ENCODE peak calls at places on chromosome 11, in five cellular contexts. H, O, N, F and L are unnamed samples.
A peak's percentile ranks its signal among the peaks of the same experiment; 100 is the strongest.

GRCh38 chr11:44120169-44120568 is 24.7 kb downstream of the EXT2 start:
- DNase-seq in H (no peak), N (no peak), O (peak; percentile 39), F (no peak), L (no peak)

GRCh38 chr11:27699926-27700350 is 317 bp downstream of the BDNF start:
- DNase-seq in H (no peak), N (no peak), O (no peak), F (no peak), L (no peak)

GRCh38 chr11:18956630-18957029 is 17.4 kb upstream of the MRGPRX1 start:
- DNase-seq in F (no peak), H (no peak), O (no peak), N (no peak), L (no peak)

GRCh38 chr11:114280696-114281095 is 15.5 kb upstream of the NNMT start:
- DNase-seq in F (no peak), H (peak; percentile 85), O (peak; percentile 81), N (peak; percentile 46), L (peak; percentile 35)

GRCh38 chr11:4862447-4863236 is 13.6 kb upstream of the OR51S1 start:
- DNase-seq in O (no peak), F (no peak), H (peak; percentile 15), N (no peak), L (no peak)

GRCh38 chr11:19432370-19433163 is 191.8 kb upstream of the E2F8 start:
- DNase-seq in F (peak; percentile 74), H (no peak), O (no peak), N (no peak), L (no peak)

GRCh38 chr11:64848779-64849599 is 4.5 kb upstream of the CDC42BPG start:
- DNase-seq in F (no peak), N (no peak), O (no peak), H (no peak), L (no peak)

GRCh38 chr11:26088391-26088790 is 243.5 kb upstream of the ANO3 start:
- DNase-seq in N (no peak), O (no peak), H (no peak), F (no peak), L (no peak)

GRCh38 chr11:17683378-17684161 is 35.8 kb upstream of the MYOD1 start:
- DNase-seq in O (no peak), N (peak; percentile 42), H (no peak), F (no peak), L (peak; percentile 57)

GRCh38 chr11:36311926-36312592 is 16.0 kb downstream of the PRR5L start:
- DNase-seq in N (no peak), O (no peak), H (no peak), F (no peak), L (no peak)

GRCh38 chr11:68142028-68142412 is 20.8 kb upstream of the CHKA start:
- DNase-seq in N (no peak), O (no peak), F (no peak), H (no peak), L (no peak)

GRCh38 chr11:44592125-44592643 is 26.7 kb downstream of the CD82 start:
- DNase-seq in N (no peak), H (no peak), F (no peak), O (no peak), L (no peak)

GRCh38 chr11:28887681-28888080 is 779.5 kb downstream of the METTL15 start:
- DNase-seq in N (no peak), H (no peak), F (no peak), O (no peak), L (no peak)

GRCh38 chr11:79902493-79902892 is 461.7 kb upstream of the TENM4 start:
- DNase-seq in N (no peak), H (no peak), F (no peak), O (no peak), L (no peak)

GRCh38 chr11:126748097-126748756 is 252.3 kb downstream of the KIRREL3 start:
- DNase-seq in N (no peak), F (no peak), H (no peak), O (no peak), L (no peak)

GRCh38 chr11:134366279-134366678 is 34.5 kb downstream of the GLB1L2 start:
- DNase-seq in H (no peak), N (no peak), F (no peak), O (no peak), L (no peak)

GRCh38 chr11:61922539-61922938 is 5.2 kb upstream of the RAB3IL1 start:
- DNase-seq in H (no peak), N (no peak), F (no peak), O (peak; percentile 72), L (no peak)

GRCh38 chr11:80417681-80418080 is 976.9 kb upstream of the TENM4 start:
- DNase-seq in O (no peak), F (no peak), N (no peak), H (no peak), L (no peak)

GRCh38 chr11:65851811-65852507 is 6.0 kb downstream of the CFL1 start:
- DNase-seq in N (no peak), F (no peak), H (no peak), O (no peak), L (no peak)

GRCh38 chr11:79663012-79663411 is 222.2 kb upstream of the TENM4 start:
- DNase-seq in N (no peak), H (no peak), O (no peak), F (no peak), L (no peak)

GRCh38 chr11:60711316-60711715 is 11.9 kb downstream of the MS4A8 start:
- DNase-seq in O (no peak), H (no peak), F (no peak), N (no peak), L (no peak)

GRCh38 chr11:18066626-18067025 is 20.6 kb upstream of the TPH1 start:
- DNase-seq in H (no peak), O (no peak), F (no peak), N (no peak), L (no peak)

GRCh38 chr11:27735281-27735680 is 35.0 kb upstream of the BDNF start:
- DNase-seq in H (no peak), F (no peak), N (no peak), O (no peak), L (no peak)

GRCh38 chr11:102924851-102925380 is 30.6 kb downstream of the MMP13 start:
- DNase-seq in N (no peak), H (no peak), F (no peak), O (no peak), L (no peak)

GRCh38 chr11:75140269-75141138 is 10.4 kb upstream of the SLCO2B1 start:
- DNase-seq in H (peak; percentile 33), O (peak; percentile 81), N (peak; percentile 47), F (peak; percentile 12), L (peak; percentile 34)

GRCh38 chr11:120446802-120447201 is 64.7 kb upstream of the GRIK4 start:
- DNase-seq in H (no peak), O (no peak), N (no peak), F (no peak), L (no peak)

GRCh38 chr11:11706022-11706421 is 84.2 kb upstream of the GALNT18 start:
- DNase-seq in O (no peak), F (no peak), N (no peak), H (no peak), L (peak; percentile 35)

GRCh38 chr11:96309001-96309642 is 33.9 kb downstream of the MAML2 start:
- DNase-seq in N (no peak), O (no peak), H (no peak), F (no peak), L (no peak)

GRCh38 chr11:76185931-76186401 is 20.3 kb downstream of the WNT11 start:
- DNase-seq in N (no peak), F (no peak), O (no peak), H (no peak), L (no peak)

GRCh38 chr11:33040127-33040861 is 922 bp downstream of the TCP11L1 start:
- DNase-seq in O (no peak), H (no peak), N (no peak), F (no peak), L (no peak)

DNA sequence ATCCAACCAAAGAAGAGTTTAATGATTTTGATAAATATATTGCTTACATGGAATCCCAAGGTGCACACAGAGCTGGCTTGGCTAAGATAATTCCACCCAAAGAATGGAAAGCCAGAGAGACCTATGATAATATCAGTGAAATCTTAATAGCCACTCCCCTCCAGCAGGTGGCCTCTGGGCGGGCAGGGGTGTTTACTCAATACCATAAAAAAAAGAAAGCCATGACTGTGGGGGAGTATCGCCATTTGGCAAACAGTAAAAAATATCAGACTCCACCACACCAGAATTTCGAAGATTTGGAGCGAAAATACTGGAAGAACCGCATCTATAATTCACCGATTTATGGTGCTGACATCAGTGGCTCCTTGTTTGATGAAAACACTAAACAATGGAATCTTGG is 23.9 kb downstream of the KDM4D start:
- DNase-seq in F (no peak), N (no peak), H (no peak), O (peak; percentile 25), L (no peak)
- H2AFZ ChIP-seq in F (no peak overlapping the region), N (no peak overlapping the region), H (no peak overlapping the region), O (no peak overlapping the region), L (no peak overlapping the region)

GRCh38 chr11:86174101-86175046 is 70.2 kb upstream of the EED start:
- DNase-seq in H (no peak), F (no peak), N (peak; percentile 61), O (peak; percentile 77), L (no peak)
- TF ChIP-seq SP1 in H (no peak), F (no peak), N (no peak), O (no peak), L (no peak)

DNA sequence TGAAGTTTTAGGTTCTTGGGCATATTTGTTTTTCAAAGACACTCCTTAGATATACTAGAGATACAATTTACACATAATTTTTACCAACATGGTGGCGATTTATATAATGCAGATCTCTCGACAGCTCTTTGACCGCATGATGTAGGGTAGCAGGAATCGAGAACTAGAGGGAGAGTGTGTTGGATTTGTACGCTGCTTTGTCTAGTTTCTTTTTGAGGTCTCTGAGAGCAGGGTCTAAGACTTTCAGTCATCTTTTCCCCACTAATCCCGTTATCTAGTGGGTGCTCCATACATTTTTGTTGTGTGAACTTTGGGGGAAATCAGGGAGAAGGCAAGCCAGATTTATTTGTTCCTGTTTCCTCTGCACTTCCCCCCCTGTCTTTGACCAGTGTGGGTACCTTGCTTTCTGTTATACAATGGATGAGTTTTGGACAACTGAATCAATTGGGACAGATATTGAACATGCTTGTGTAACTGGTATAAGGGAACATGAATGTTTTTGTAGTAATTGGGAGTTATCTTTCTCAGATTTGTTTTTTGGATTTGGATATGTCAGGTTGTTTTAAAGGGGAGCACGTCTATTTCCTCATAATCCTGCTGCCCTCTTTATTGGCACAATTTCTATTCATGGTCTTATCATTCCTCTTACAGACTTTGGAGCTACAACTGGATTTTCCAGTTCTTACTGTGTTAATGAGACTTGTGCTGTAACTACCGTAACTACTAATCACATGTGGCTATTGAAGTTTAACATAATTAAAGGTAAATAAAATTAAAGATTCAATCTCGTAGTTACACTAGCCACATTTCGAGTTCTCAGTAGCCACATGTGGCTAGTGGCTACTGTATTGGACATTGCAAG is 1.7 kb downstream of the FDX1 start:
- DNase-seq in F (no peak), O (no peak), N (no peak), H (no peak), L (no peak)
- TF ChIP-seq MAX in F (no peak), O (no peak), N (no peak), H (no peak), L (no peak)

GRCh38 chr11:9569588-9570164 is 3.8 kb upstream of the WEE1 start:
- DNase-seq in N (no peak), O (no peak), H (no peak), F (no peak), L (no peak)

GRCh38 chr11:9567401-9567800 is 6.1 kb upstream of the WEE1 start:
- DNase-seq in N (no peak), H (no peak), F (no peak), O (no peak), L (no peak)

GRCh38 chr11:9566561-9567063 is 6.9 kb upstream of the WEE1 start:
- DNase-seq in H (no peak), F (no peak), N (no peak), O (no peak), L (no peak)

GRCh38 chr11:9568854-9569587 is 4.4 kb upstream of the WEE1 start:
- DNase-seq in N (peak; percentile 97), H (no peak), O (no peak), F (no peak), L (peak; percentile 59)

GRCh38 chr11:9568161-9568853 is 5.2 kb upstream of the WEE1 start:
- DNase-seq in H (no peak), O (no peak), N (no peak), F (no peak), L (no peak)
- H2AFZ ChIP-seq in H (peak overlapping the region; percentile 7), O (peak overlapping the region; percentile 46), N (no peak overlapping the region), F (no peak overlapping the region), L (peak overlapping the region; percentile 50)